ENCODE peak calls at places on chromosome 12, in eight cellular contexts. X is ecto neural progenitor cell; V is EL; R is amygdala; Q is midbrain; Y is activated effector memory CD4-positive, alpha-beta T cell treated with anti-CD3 and anti-CD28 coated beads, Interleukin-2, amount 50 U/mL, for 16 hours; J is ACHN; L is RPMI8226. F is an unnamed sample.

GRCh38 chr12:3328571-3328970 is 162.4 kb upstream of the PRMT8 start:
- DNase-seq in X (no peak), V (no peak), R (no peak), Q (no peak), Y (no peak), J (no peak), L (no peak), F (no peak)

GRCh38 chr12:113870035-113870434 is 96.1 kb downstream of the RBM19 start:
- DNase-seq in X (no peak), V (no peak), R (no peak), Q (no peak), Y (no peak), J (no peak), L (no peak), F (no peak)

GRCh38 chr12:106179086-106179485 is 40.3 kb upstream of the NUAK1 start:
- DNase-seq in X (peak), V (no peak), R (no peak), Q (no peak), Y (no peak), J (no peak), L (no peak), F (peak)

GRCh38 chr12:109542876-109543275 is 30.4 kb downstream of the MMAB start:
- DNase-seq in X (no peak), V (no peak), R (no peak), Q (no peak), Y (no peak), J (no peak), L (no peak), F (no peak)

GRCh38 chr12:80551897-80552296 is 107.9 kb downstream of the PTPRQ start:
- DNase-seq in X (no peak), V (peak), R (no peak), Q (no peak), Y (no peak), J (peak), L (no peak), F (peak)

GRCh38 chr12:23209793-23210192 is 584.8 kb downstream of the ETNK1 start:
- DNase-seq in X (no peak), V (no peak), R (no peak), Q (no peak), Y (no peak), J (no peak), L (no peak), F (no peak)

GRCh38 chr12:27193106-27193505 is 51.0 kb upstream of the STK38L start:
- DNase-seq in X (no peak), V (peak), R (no peak), Q (no peak), Y (no peak), J (no peak), L (no peak), F (no peak)

GRCh38 chr12:120110550-120111501 is 5.7 kb downstream of the RAB35 start:
- DNase-seq in X (no peak), V (no peak), R (no peak), Q (peak), Y (peak), J (no peak), L (no peak), F (no peak)

GRCh38 chr12:1812650-1813302 is 7.6 kb upstream of the LRTM2 start:
- DNase-seq in X (no peak), V (peak), R (no peak), Q (no peak), Y (no peak), J (peak), L (peak), F (no peak)

GRCh38 chr12:47141459-47141858 is 61.7 kb upstream of the AMIGO2 start:
- DNase-seq in X (no peak), V (no peak), R (no peak), Q (no peak), Y (no peak), J (no peak), L (no peak), F (no peak)

GRCh38 chr12:53122961-53123468 is 19.7 kb downstream of the SOAT2 start:
- DNase-seq in X (no peak), V (peak), R (no peak), Q (no peak), Y (no peak), J (no peak), L (no peak), F (no peak)

GRCh38 chr12:132146098-132146497 is 1.8 kb downstream of the NOC4L start:
- DNase-seq in X (no peak), V (no peak), R (no peak), Q (no peak), Y (peak), J (no peak), L (no peak), F (no peak)

GRCh38 chr12:126950266-126950665 is 1316.7 kb upstream of the TMEM132C start:
- DNase-seq in X (no peak), V (no peak), R (no peak), Q (no peak), Y (no peak), J (no peak), L (no peak), F (no peak)

GRCh38 chr12:132314516-132315233 is 14.7 kb downstream of the GALNT9 start:
- DNase-seq in X (no peak), V (no peak), R (no peak), Q (no peak), Y (no peak), J (no peak), L (no peak), F (no peak)

GRCh38 chr12:46389130-46389616 is 16.6 kb upstream of the SLC38A2 start:
- DNase-seq in X (no peak), V (peak), R (no peak), Q (no peak), Y (no peak), J (no peak), L (no peak), F (no peak)

GRCh38 chr12:26783133-26783531 is 49.9 kb downstream of the ITPR2 start:
- DNase-seq in X (no peak), V (no peak), R (no peak), Q (no peak), Y (no peak), J (no peak), L (no peak), F (no peak)

GRCh38 chr12:24487606-24488005 is 461.3 kb downstream of the BCAT1 start:
- DNase-seq in X (no peak), V (no peak), R (no peak), Q (no peak), Y (no peak), J (no peak), L (no peak), F (no peak)

GRCh38 chr12:116096874-116097273 is 180.6 kb downstream of the MED13L start:
- DNase-seq in X (no peak), V (no peak), R (no peak), Q (no peak), Y (no peak), J (no peak), L (no peak), F (no peak)

GRCh38 chr12:103455020-103455763 is 40.6 kb downstream of the C12orf42 start:
- DNase-seq in X (no peak), V (no peak), R (no peak), Q (no peak), Y (no peak), J (no peak), L (no peak), F (no peak)

GRCh38 chr12:4250691-4251090 is 22.9 kb upstream of the CCND2 start:
- DNase-seq in X (no peak), V (no peak), R (no peak), Q (no peak), Y (no peak), J (no peak), L (no peak), F (no peak)

GRCh38 chr12:24088751-24089150 is 139.3 kb upstream of the SOX5 start:
- DNase-seq in X (no peak), V (no peak), R (no peak), Q (no peak), Y (no peak), J (no peak), L (no peak), F (no peak)

GRCh38 chr12:2490746-2491145 is 304.0 kb upstream of the FKBP4 start:
- DNase-seq in X (no peak), V (no peak), R (no peak), Q (no peak), Y (no peak), J (no peak), L (no peak), F (no peak)

GRCh38 chr12:104121001-104121400 is 17.0 kb downstream of the NFYB start:
- DNase-seq in X (no peak), V (peak), R (no peak), Q (peak), Y (no peak), J (peak), L (no peak), F (no peak)

GRCh38 chr12:9064815-9065606 is 50.7 kb downstream of the A2M start:
- DNase-seq in X (peak), V (peak), R (peak), Q (peak), Y (peak), J (peak), L (peak), F (peak)

GRCh38 chr12:78696267-78696666 is 168.3 kb upstream of the SYT1 start:
- DNase-seq in X (no peak), V (no peak), R (no peak), Q (no peak), Y (no peak), J (no peak), L (no peak), F (no peak)

GRCh38 chr12:124397399-124397679 is 102.4 kb downstream of the RFLNA start:
- DNase-seq in X (no peak), V (no peak), R (no peak), Q (no peak), Y (no peak), J (no peak), L (no peak), F (peak)

GRCh38 chr12:95412826-95413311 is 61.1 kb upstream of the METAP2 start:
- DNase-seq in X (no peak), V (peak), R (no peak), Q (no peak), Y (no peak), J (peak), L (no peak), F (no peak)

GRCh38 chr12:123085730-123086487 is 65.0 kb downstream of the PITPNM2 start:
- DNase-seq in X (no peak), V (peak), R (no peak), Q (no peak), Y (no peak), J (peak), L (peak), F (no peak)

GRCh38 chr12:80848858-80849257 is 88.9 kb downstream of the LIN7A start:
- DNase-seq in X (no peak), V (no peak), R (no peak), Q (no peak), Y (no peak), J (no peak), L (no peak), F (no peak)

GRCh38 chr12:122187466-122187865 is 4.5 kb downstream of the LRRC43 start:
- DNase-seq in X (no peak), V (no peak), R (no peak), Q (no peak), Y (no peak), J (no peak), L (no peak), F (no peak)

GRCh38 chr12:96876966-96877365 is 30.1 kb upstream of the NEDD1 start:
- DNase-seq in X (no peak), V (peak), R (no peak), Q (no peak), Y (no peak), J (no peak), L (no peak), F (no peak)

GRCh38 chr12:82593901-82594396 is 92.8 kb upstream of the TMTC2 start:
- DNase-seq in X (no peak), V (no peak), R (no peak), Q (peak), Y (no peak), J (no peak), L (no peak), F (peak)

GRCh38 chr12:58923781-58924180 is 3.5 kb upstream of the LRIG3 start:
- DNase-seq in X (no peak), V (no peak), R (no peak), Q (no peak), Y (no peak), J (no peak), L (no peak), F (no peak)

GRCh38 chr12:60689137-60689536 is 1093.3 kb downstream of the SLC16A7 start:
- DNase-seq in X (no peak), V (no peak), R (no peak), Q (no peak), Y (no peak), J (peak), L (peak), F (no peak)

GRCh38 chr12:129237881-129238280 is 384.6 kb downstream of the GLT1D1 start:
- DNase-seq in X (no peak), V (no peak), R (no peak), Q (no peak), Y (no peak), J (no peak), L (no peak), F (no peak)

GRCh38 chr12:1318327-1319031 is 275.9 kb downstream of the FBXL14 start:
- DNase-seq in X (peak), V (peak), R (no peak), Q (peak), Y (no peak), J (peak), L (no peak), F (peak)

GRCh38 chr12:3304436-3305135 is 186.4 kb upstream of the PRMT8 start:
- DNase-seq in X (no peak), V (peak), R (no peak), Q (no peak), Y (no peak), J (peak), L (no peak), F (no peak)